ENCODE peak calls at places on chromosomes 5 and 9, in nine cellular contexts. L is CD8-positive, alpha-beta T cell; Z is NB4; O is sigmoid colon; N is fibroblast of the aortic adventitia; M is astrocyte of the spinal cord; Q is brain microvascular endothelial cell; V is stomach; F is AG04450. T is an unnamed sample.

GRCh38 chr5:151671979-151672378 is 14.7 kb downstream of the SPARC start:
- DNase-seq in Q (no peak), O (no peak), Z (no peak), M (no peak), F (no peak), V (no peak), L (no peak), N (peak), T (no peak)

GRCh38 chr9:103301051-103301450 is 305.9 kb downstream of the CYLC2 start:
- DNase-seq in Z (no peak), N (no peak), Q (no peak), M (no peak), F (no peak), O (no peak), L (no peak), V (no peak), T (no peak)

GRCh38 chr5:173472164-173472563 is 143.9 kb upstream of the STC2 start:
- DNase-seq in L (no peak), F (peak), N (peak), Z (no peak), M (peak), O (peak), Q (peak), V (peak), T (no peak)

GRCh38 chr5:143828710-143829109 is 16.7 kb downstream of the HMHB1 start:
- DNase-seq in N (no peak), V (no peak), O (no peak), M (no peak), Z (no peak), Q (no peak), L (no peak), F (no peak), T (no peak)

GRCh38 chr9:38339496-38339895 is 53.0 kb upstream of the ALDH1B1 start:
- DNase-seq in N (peak), M (peak), V (no peak), O (no peak), Q (no peak), Z (no peak), F (peak), L (no peak), T (no peak)

GRCh38 chr5:157126-157715 is 34.1 kb upstream of the LRRC14B start:
- DNase-seq in M (no peak), Z (no peak), F (no peak), N (no peak), Q (no peak), V (no peak), L (no peak), O (no peak), T (no peak)

GRCh38 chr9:77177894-77178794 is 810 bp downstream of the VPS13A start:
- DNase-seq in L (peak), O (peak), Z (peak), M (peak), N (peak), F (no peak), Q (peak), V (peak), T (peak)

GRCh38 chr9:130150779-130151381 is 21.3 kb upstream of the NCS1 start:
- DNase-seq in V (no peak), M (no peak), L (no peak), O (no peak), N (no peak), Z (no peak), F (no peak), Q (peak), T (no peak)

GRCh38 chr9:3498691-3499090 is 27.1 kb downstream of the RFX3 start:
- DNase-seq in L (no peak), Q (peak), V (no peak), N (peak), F (no peak), M (peak), O (no peak), Z (no peak), T (no peak)

GRCh38 chr5:99865159-99865558 is 670.0 kb upstream of the FAM174A start:
- DNase-seq in F (no peak), V (no peak), L (no peak), O (no peak), Z (no peak), M (no peak), N (no peak), Q (no peak), T (no peak)

GRCh38 chr9:114889802-114890224 is 40.6 kb downstream of the TNFSF8 start:
- DNase-seq in Q (no peak), N (peak), L (no peak), V (peak), O (no peak), F (no peak), Z (no peak), M (no peak), T (no peak)

GRCh38 chr5:175687231-175687701 is 29.4 kb downstream of the HRH2 start:
- DNase-seq in O (peak), V (peak), M (no peak), Q (no peak), L (no peak), Z (no peak), F (no peak), N (no peak), T (no peak)

GRCh38 chr5:64166201-64166959 is 737 bp downstream of the RNF180 start:
- DNase-seq in M (peak), Z (no peak), Q (no peak), L (no peak), F (no peak), V (no peak), N (no peak), O (peak), T (no peak)
- H3K4me3 ChIP-seq in M (peak), Z (no peak), Q (peak), L (no peak), F (peak), V (peak), N (peak), O (peak), T (no peak)

GRCh38 chr5:110727025-110727314 is 499 bp upstream of the TMEM232 start:
- DNase-seq in L (no peak), Z (no peak), O (no peak), Q (no peak), N (no peak), F (no peak), M (no peak), V (no peak), T (no peak)
- TF ChIP-seq CTCF in L (no peak), Z (no peak), O (peak), Q (peak), N (peak), F (peak), M (peak), V (no peak), T (no peak)

GRCh38 chr9:120851386-120851922 is 8.7 kb upstream of the PSMD5 start:
- DNase-seq in Z (no peak), M (no peak), F (no peak), L (no peak), O (no peak), Q (no peak), N (no peak), V (no peak), T (no peak)
- H3K4me3 ChIP-seq in Z (no peak), M (no peak), F (no peak), L (no peak), O (no peak), Q (no peak), N (no peak), V (no peak), T (no peak)

GRCh38 chr5:11044581-11044980 is 283.5 kb upstream of the DAP start:
- DNase-seq in O (no peak), Z (no peak), L (no peak), Q (no peak), N (no peak), M (no peak), F (no peak), V (no peak), T (no peak)

GRCh38 chr5:11047625-11048024 is 286.6 kb upstream of the DAP start:
- DNase-seq in M (no peak), N (no peak), F (no peak), Z (no peak), V (no peak), L (no peak), Q (no peak), O (no peak), T (no peak)

GRCh38 chr5:11047051-11047450 is 286.0 kb upstream of the DAP start:
- DNase-seq in Q (no peak), N (no peak), L (no peak), O (no peak), M (no peak), F (no peak), V (no peak), Z (no peak), T (no peak)

GRCh38 chr5:11045411-11045810 is 284.4 kb upstream of the DAP start:
- DNase-seq in N (no peak), F (no peak), M (no peak), L (no peak), Z (no peak), O (no peak), Q (no peak), V (no peak), T (no peak)

GRCh38 chr5:11046160-11046559 is 285.1 kb upstream of the DAP start:
- DNase-seq in V (no peak), Q (peak), N (peak), L (no peak), F (no peak), M (no peak), Z (peak), O (no peak), T (no peak)
- TF ChIP-seq CTCF in V (no peak), Q (peak), N (no peak), L (no peak), F (peak), M (no peak), Z (no peak), O (no peak), T (peak)

DNA sequence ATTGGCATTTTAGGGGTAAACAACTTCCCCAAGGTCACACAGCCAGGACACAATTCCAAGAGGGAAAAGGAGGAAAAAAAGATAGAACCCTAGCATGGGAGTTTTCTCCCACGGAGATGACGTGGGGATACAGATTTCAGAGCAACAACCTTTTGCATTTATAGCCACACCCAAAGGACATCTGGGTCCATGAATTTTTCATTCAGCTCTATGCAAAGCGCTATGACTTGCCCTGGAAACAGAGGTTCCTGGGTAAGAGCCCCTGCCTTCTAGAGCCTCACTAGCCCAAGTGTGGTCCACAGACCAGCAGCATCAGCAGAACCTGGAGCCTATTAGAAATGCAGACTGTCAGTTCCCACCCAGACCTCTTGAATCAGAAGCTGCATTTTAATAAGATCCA is 17.5 kb upstream of the ADAM19 start:
- DNase-seq in N (no peak), F (no peak), Z (no peak), Q (no peak), V (no peak), O (no peak), M (no peak), L (no peak), T (no peak)
- H3K4me3 ChIP-seq in N (no peak), F (no peak), Z (no peak), Q (no peak), V (no peak), O (no peak), M (no peak), L (no peak), T (no peak)

GRCh38 chr9:16030513-16031185 is 477.8 kb downstream of the CCDC171 start:
- DNase-seq in O (no peak), Z (peak), Q (peak), V (no peak), M (peak), L (no peak), F (peak), N (peak), T (no peak)

GRCh38 chr9:16026886-16027285 is 474.0 kb downstream of the CCDC171 start:
- DNase-seq in Z (no peak), F (no peak), N (no peak), V (no peak), Q (no peak), L (no peak), O (no peak), M (no peak), T (no peak)

GRCh38 chr9:16029796-16030363 is 477.0 kb downstream of the CCDC171 start:
- DNase-seq in Q (no peak), Z (no peak), F (no peak), M (no peak), O (no peak), N (no peak), L (no peak), V (no peak), T (no peak)

GRCh38 chr9:16029056-16029615 is 476.3 kb downstream of the CCDC171 start:
- DNase-seq in O (no peak), Z (no peak), V (no peak), M (peak), Q (no peak), F (no peak), L (no peak), N (no peak), T (no peak)

DNA sequence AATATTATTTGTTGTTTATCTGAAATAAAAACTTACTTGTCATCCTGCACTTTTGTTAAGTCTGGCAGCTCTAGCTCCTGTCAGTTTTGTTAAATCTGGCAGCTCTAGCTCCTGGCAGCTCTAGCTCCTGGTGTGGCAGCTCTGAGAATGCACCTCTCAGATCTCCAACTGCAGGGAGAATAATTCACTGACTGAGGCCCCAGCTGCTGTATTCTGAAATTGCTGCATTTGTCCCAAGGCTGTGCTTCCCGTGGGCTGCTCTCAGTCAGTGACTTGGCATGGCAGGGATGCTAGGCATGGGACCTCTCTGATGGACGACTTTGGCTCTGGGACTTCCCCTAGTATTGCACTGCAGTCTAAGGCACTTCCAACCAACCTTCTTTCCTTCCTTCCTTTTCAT is 475.7 kb downstream of the CCDC171 start:
- DNase-seq in V (no peak), M (peak), Z (no peak), Q (no peak), L (no peak), F (no peak), N (no peak), O (no peak), T (no peak)
- TF ChIP-seq CTCF in V (no peak), M (no peak), Z (no peak), Q (peak), L (no peak), F (peak), N (peak), O (no peak), T (no peak)

DNA sequence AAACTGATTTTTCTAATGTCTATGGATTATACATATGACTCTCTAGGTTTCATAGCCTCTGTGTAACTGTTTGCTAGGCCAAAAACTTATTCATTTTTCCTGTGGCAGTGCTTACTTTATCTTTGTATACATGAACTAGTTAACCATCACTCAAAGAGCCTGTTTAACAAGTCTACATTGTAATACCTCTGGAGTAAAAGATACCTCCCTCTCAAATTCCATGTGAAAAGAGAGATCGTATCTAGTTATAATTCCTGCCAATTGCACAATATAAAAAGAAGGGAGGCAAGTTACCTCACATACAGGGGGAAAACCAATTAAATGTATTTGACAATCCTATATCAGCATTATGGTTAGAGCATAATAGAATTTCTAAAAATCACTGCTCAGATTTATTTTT is 271.9 kb upstream of the ST8SIA4 start:
- DNase-seq in O (no peak), N (no peak), F (no peak), Q (no peak), L (no peak), M (no peak), Z (no peak), V (no peak), T (no peak)
- H3K4me3 ChIP-seq in O (no peak), N (no peak), F (no peak), Q (no peak), L (no peak), M (no peak), Z (no peak), V (no peak), T (no peak)

GRCh38 chr9:119318371-119318770 is 50.9 kb downstream of the BRINP1 start:
- DNase-seq in V (no peak), L (no peak), F (no peak), Z (no peak), Q (no peak), M (no peak), N (no peak), O (no peak), T (no peak)
- TF ChIP-seq CTCF in V (no peak), L (no peak), F (no peak), Z (no peak), Q (no peak), M (no peak), N (no peak), O (no peak), T (no peak)